ENCODE peak calls at places on chromosomes 16 and 17, in eight cellular contexts. One of them, this sample, is unnamed. For H3K27me3, the result is how much of the 10 kb centered on the place peaks cover.

GRCh38 chr16:12426122-12426521 is 377.6 kb downstream of the CPPED1 start:
- DNase-seq in neural progenitor cell: peak
- DNase-seq in GM23248: peak
- DNase-seq in HCT116: no peak
- DNase-seq in PC-3: no peak
- DNase-seq in MM.1S: no peak
- DNase-seq in GM23338: no peak
- DNase-seq in SK-N-SH: peak
- DNase-seq in this sample: peak

GRCh38 chr17:83200746-83201145 is 121.3 kb downstream of the METRNL start:
- DNase-seq in MM.1S: no peak
- DNase-seq in GM23248: peak
- DNase-seq in SK-N-SH: no peak
- DNase-seq in GM23338: no peak
- DNase-seq in HCT116: no peak
- DNase-seq in neural progenitor cell: no peak
- DNase-seq in PC-3: no peak
- DNase-seq in this sample: no peak

GRCh38 chr17:7242717-7243576 is 698 bp upstream of the GABARAP start:
- DNase-seq in neural progenitor cell: peak
- DNase-seq in GM23338: peak
- DNase-seq in SK-N-SH: peak
- DNase-seq in GM23248: peak
- DNase-seq in PC-3: peak
- DNase-seq in HCT116: peak
- DNase-seq in MM.1S: peak
- DNase-seq in this sample: peak

GRCh38 chr17:15290186-15290536 is 25.0 kb upstream of the PMP22 start:
- DNase-seq in neural progenitor cell: no peak
- DNase-seq in PC-3: no peak
- DNase-seq in SK-N-SH: no peak
- DNase-seq in GM23248: no peak
- DNase-seq in HCT116: no peak
- DNase-seq in MM.1S: no peak
- DNase-seq in GM23338: no peak
- DNase-seq in this sample: no peak

GRCh38 chr17:13888043-13888442 is 181.3 kb upstream of the COX10 start:
- DNase-seq in neural progenitor cell: no peak
- DNase-seq in MM.1S: no peak
- DNase-seq in GM23248: peak
- DNase-seq in SK-N-SH: peak
- DNase-seq in GM23338: no peak
- DNase-seq in HCT116: no peak
- DNase-seq in PC-3: peak
- DNase-seq in this sample: peak

GRCh38 chr16:2874032-2874431 is 9.0 kb upstream of the FLYWCH2 start:
- DNase-seq in GM23338: no peak
- DNase-seq in neural progenitor cell: no peak
- DNase-seq in MM.1S: no peak
- DNase-seq in GM23248: no peak
- DNase-seq in HCT116: no peak
- DNase-seq in SK-N-SH: no peak
- DNase-seq in PC-3: no peak
- DNase-seq in this sample: no peak

GRCh38 chr17:82909322-82909904 is 69.6 kb upstream of the ZNF750 start:
- DNase-seq in GM23248: no peak
- DNase-seq in GM23338: no peak
- DNase-seq in MM.1S: no peak
- DNase-seq in HCT116: no peak
- DNase-seq in neural progenitor cell: no peak
- DNase-seq in PC-3: no peak
- DNase-seq in SK-N-SH: no peak
- DNase-seq in this sample: no peak

GRCh38 chr17:27577124-27577761 is 53.7 kb upstream of the LGALS9 start:
- DNase-seq in GM23338: no peak
- DNase-seq in GM23248: peak
- DNase-seq in MM.1S: no peak
- DNase-seq in HCT116: no peak
- DNase-seq in SK-N-SH: peak
- DNase-seq in PC-3: peak
- DNase-seq in neural progenitor cell: peak
- DNase-seq in this sample: peak

GRCh38 chr17:39483506-39483905 is 22.2 kb downstream of the CDK12 start:
- DNase-seq in MM.1S: no peak
- DNase-seq in GM23248: no peak
- DNase-seq in GM23338: no peak
- DNase-seq in PC-3: no peak
- DNase-seq in neural progenitor cell: no peak
- DNase-seq in HCT116: no peak
- DNase-seq in SK-N-SH: no peak
- DNase-seq in this sample: no peak

GRCh38 chr17:73554498-73554897 is 89.7 kb downstream of the SDK2 start:
- DNase-seq in GM23338: no peak
- DNase-seq in SK-N-SH: no peak
- DNase-seq in neural progenitor cell: no peak
- DNase-seq in HCT116: no peak
- DNase-seq in MM.1S: no peak
- DNase-seq in GM23248: no peak
- DNase-seq in PC-3: no peak
- DNase-seq in this sample: no peak

GRCh38 chr17:58005031-58005727 is 1.9 kb downstream of the SRSF1 start:
- DNase-seq in SK-N-SH: no peak
- DNase-seq in neural progenitor cell: no peak
- DNase-seq in HCT116: no peak
- DNase-seq in GM23338: no peak
- DNase-seq in PC-3: no peak
- DNase-seq in MM.1S: no peak
- DNase-seq in GM23248: peak
- DNase-seq in this sample: no peak

GRCh38 chr17:6098466-6099180 is 28.4 kb downstream of the WSCD1 start:
- DNase-seq in PC-3: no peak
- DNase-seq in HCT116: no peak
- DNase-seq in neural progenitor cell: peak
- DNase-seq in GM23248: no peak
- DNase-seq in MM.1S: no peak
- DNase-seq in GM23338: peak
- DNase-seq in SK-N-SH: no peak
- DNase-seq in this sample: no peak

GRCh38 chr17:27634026-27634335 is 3.0 kb downstream of the LGALS9 start:
- DNase-seq in PC-3: no peak
- DNase-seq in neural progenitor cell: no peak
- DNase-seq in MM.1S: no peak
- DNase-seq in SK-N-SH: no peak
- DNase-seq in GM23338: no peak
- DNase-seq in GM23248: no peak
- DNase-seq in HCT116: no peak
- DNase-seq in this sample: no peak

GRCh38 chr17:82332669-82333278 is 792 bp downstream of the SECTM1 start:
- DNase-seq in HCT116: peak
- DNase-seq in MM.1S: peak
- DNase-seq in SK-N-SH: peak
- DNase-seq in PC-3: peak
- DNase-seq in GM23338: peak
- DNase-seq in GM23248: peak
- DNase-seq in neural progenitor cell: no peak
- DNase-seq in this sample: peak

GRCh38 chr17:77662796-77663195 is 295.7 kb upstream of the TNRC6C start:
- DNase-seq in SK-N-SH: no peak
- DNase-seq in PC-3: no peak
- DNase-seq in neural progenitor cell: no peak
- DNase-seq in GM23338: no peak
- DNase-seq in MM.1S: no peak
- DNase-seq in HCT116: no peak
- DNase-seq in GM23248: no peak
- DNase-seq in this sample: no peak

GRCh38 chr17:75588546-75589016 is 981 bp downstream of the MYO15B start:
- DNase-seq in PC-3: no peak
- DNase-seq in HCT116: no peak
- DNase-seq in GM23248: no peak
- DNase-seq in MM.1S: no peak
- DNase-seq in GM23338: peak
- DNase-seq in neural progenitor cell: no peak
- DNase-seq in SK-N-SH: no peak
- DNase-seq in this sample: no peak

GRCh38 chr17:40177275-40177874 is at the start of gene RAPGEFL1:
- DNase-seq in SK-N-SH: peak
- DNase-seq in HCT116: no peak
- DNase-seq in MM.1S: peak
- DNase-seq in GM23248: peak
- DNase-seq in neural progenitor cell: peak
- DNase-seq in GM23338: peak
- DNase-seq in PC-3: no peak
- DNase-seq in this sample: peak

GRCh38 chr17:76996741-76997694 is 128.8 kb downstream of the MGAT5B start:
- DNase-seq in HCT116: no peak
- DNase-seq in SK-N-SH: peak
- DNase-seq in GM23338: no peak
- DNase-seq in neural progenitor cell: no peak
- DNase-seq in GM23248: no peak
- DNase-seq in PC-3: no peak
- DNase-seq in MM.1S: no peak
- DNase-seq in this sample: no peak

GRCh38 chr17:7042507-7043194 is 1.2 kb downstream of the SLC16A11 start:
- DNase-seq in PC-3: no peak
- DNase-seq in neural progenitor cell: peak
- DNase-seq in GM23248: no peak
- DNase-seq in MM.1S: peak
- DNase-seq in GM23338: peak
- DNase-seq in SK-N-SH: peak
- DNase-seq in HCT116: no peak
- DNase-seq in this sample: no peak

GRCh38 chr16:78448658-78449327 is 349.3 kb downstream of the WWOX start:
- DNase-seq in GM23338: peak
- DNase-seq in SK-N-SH: no peak
- DNase-seq in GM23248: no peak
- DNase-seq in MM.1S: no peak
- DNase-seq in HCT116: no peak
- DNase-seq in PC-3: no peak
- DNase-seq in neural progenitor cell: no peak
- DNase-seq in this sample: no peak

GRCh38 chr16:26605872-26606271 is 460.9 kb upstream of the C16orf82 start:
- DNase-seq in MM.1S: no peak
- DNase-seq in SK-N-SH: no peak
- DNase-seq in PC-3: no peak
- DNase-seq in GM23338: no peak
- DNase-seq in HCT116: no peak
- DNase-seq in GM23248: no peak
- DNase-seq in neural progenitor cell: no peak
- DNase-seq in this sample: no peak

GRCh38 chr17:61284174-61284573 is 115.5 kb upstream of the TBX2 start:
- DNase-seq in GM23248: peak
- DNase-seq in GM23338: no peak
- DNase-seq in HCT116: no peak
- DNase-seq in SK-N-SH: no peak
- DNase-seq in PC-3: peak
- DNase-seq in MM.1S: no peak
- DNase-seq in neural progenitor cell: no peak
- DNase-seq in this sample: no peak

DNA sequence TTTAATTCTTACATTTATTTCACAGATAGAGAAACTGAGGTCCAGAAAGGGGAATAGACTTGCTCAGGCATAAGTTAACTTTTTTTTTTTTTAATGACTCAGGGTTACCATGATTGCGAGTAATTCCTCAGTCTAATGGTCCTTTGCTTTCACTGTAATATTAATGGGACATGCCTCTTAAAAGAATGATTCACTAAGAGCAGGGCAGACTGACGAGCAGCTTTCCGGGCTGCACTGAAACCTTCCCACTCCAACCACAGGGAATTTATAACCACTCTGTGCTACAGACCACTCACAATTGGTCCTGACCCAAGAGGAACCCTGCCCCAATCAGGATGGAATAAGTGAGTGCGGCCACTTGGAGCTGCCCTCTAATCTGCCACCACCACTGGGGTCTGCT is 5.7 kb downstream of the HOXB2 start:
- DNase-seq in SK-N-SH: no peak
- DNase-seq in GM23338: no peak
- DNase-seq in neural progenitor cell: no peak
- DNase-seq in MM.1S: no peak
- DNase-seq in HCT116: no peak
- DNase-seq in PC-3: peak
- DNase-seq in GM23248: peak
- DNase-seq in this sample: no peak
- H3K27ac ChIP-seq in SK-N-SH: no peak
- H3K27ac ChIP-seq in GM23338: no peak
- H3K27ac ChIP-seq in neural progenitor cell: no peak
- H3K27ac ChIP-seq in MM.1S: no peak
- H3K27ac ChIP-seq in HCT116: no peak
- H3K27ac ChIP-seq in PC-3: no peak
- H3K27ac ChIP-seq in GM23248: peak
- H3K27ac ChIP-seq in this sample: no peak

GRCh38 chr16:1862394-1862793 is 9.6 kb downstream of the MEIOB start:
- DNase-seq in HCT116: no peak
- DNase-seq in MM.1S: no peak
- DNase-seq in GM23338: no peak
- DNase-seq in PC-3: no peak
- DNase-seq in SK-N-SH: no peak
- DNase-seq in neural progenitor cell: no peak
- DNase-seq in GM23248: no peak
- DNase-seq in this sample: no peak
- H3K27me3 ChIP-seq in HCT116: under half
- H3K27me3 ChIP-seq in MM.1S: under half
- H3K27me3 ChIP-seq in GM23338: under half
- H3K27me3 ChIP-seq in PC-3: under half
- H3K27me3 ChIP-seq in SK-N-SH: under half
- H3K27me3 ChIP-seq in neural progenitor cell: half or more
- H3K27me3 ChIP-seq in GM23248: under half
- H3K27me3 ChIP-seq in this sample: under half

GRCh38 chr17:49588726-49589555 is 13.3 kb downstream of the NXPH3 start:
- DNase-seq in PC-3: peak
- DNase-seq in GM23338: no peak
- DNase-seq in GM23248: peak
- DNase-seq in neural progenitor cell: no peak
- DNase-seq in SK-N-SH: peak
- DNase-seq in MM.1S: no peak
- DNase-seq in HCT116: no peak
- DNase-seq in this sample: no peak
- TF ChIP-seq EZH2phosphoT487 in PC-3: no peak
- TF ChIP-seq EZH2phosphoT487 in GM23338: no peak
- TF ChIP-seq EZH2phosphoT487 in GM23248: no peak
- TF ChIP-seq EZH2phosphoT487 in neural progenitor cell: no peak
- TF ChIP-seq EZH2phosphoT487 in SK-N-SH: no peak
- TF ChIP-seq EZH2phosphoT487 in MM.1S: no peak
- TF ChIP-seq EZH2phosphoT487 in HCT116: no peak
- TF ChIP-seq EZH2phosphoT487 in this sample: no peak

DNA sequence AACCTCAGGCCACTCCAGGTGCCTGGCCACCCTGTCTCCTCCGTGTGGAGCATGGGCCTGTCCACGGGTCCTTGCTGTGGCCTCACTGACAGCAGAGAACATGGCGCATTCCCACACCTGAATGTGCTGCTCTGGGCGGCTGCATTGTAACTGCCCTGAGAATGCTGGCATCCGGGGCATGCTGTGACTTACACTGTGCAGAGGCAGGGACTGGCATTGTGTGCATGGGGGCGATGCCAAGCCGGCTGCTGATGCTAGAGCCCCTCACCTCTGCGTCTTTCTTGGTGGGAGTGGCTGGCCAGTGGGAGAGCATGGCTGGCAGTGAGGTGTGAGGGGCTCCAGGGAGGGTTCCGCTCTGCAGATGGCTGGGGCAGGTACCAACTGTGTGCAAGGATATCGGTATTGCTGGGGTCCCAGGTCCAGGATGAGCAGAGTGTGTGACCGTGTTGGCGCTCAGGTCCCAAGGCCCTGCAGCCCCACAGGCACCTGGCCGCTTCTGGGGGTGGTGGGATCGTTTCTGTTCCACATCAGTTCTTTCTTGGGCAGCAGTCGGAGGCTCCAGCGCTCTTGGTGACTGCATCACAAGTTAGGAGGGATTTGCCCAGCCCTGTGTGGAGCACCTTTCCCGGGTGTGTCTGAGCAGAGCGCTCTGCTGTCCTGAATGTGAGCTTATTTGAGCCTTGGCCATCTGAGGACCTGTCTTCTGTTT is 94.7 kb downstream of the NPIPB11 start:
- DNase-seq in MM.1S: no peak
- DNase-seq in SK-N-SH: no peak
- DNase-seq in neural progenitor cell: no peak
- DNase-seq in GM23248: no peak
- DNase-seq in HCT116: no peak
- DNase-seq in GM23338: no peak
- DNase-seq in PC-3: no peak
- DNase-seq in this sample: no peak
- H3K27ac ChIP-seq in MM.1S: no peak
- H3K27ac ChIP-seq in SK-N-SH: no peak
- H3K27ac ChIP-seq in neural progenitor cell: no peak
- H3K27ac ChIP-seq in GM23248: no peak
- H3K27ac ChIP-seq in HCT116: no peak
- H3K27ac ChIP-seq in GM23338: no peak
- H3K27ac ChIP-seq in PC-3: no peak
- H3K27ac ChIP-seq in this sample: no peak

This sample was measured in hepatocyte.